ENCODE peak calls at places on chromosomes 12 and 14, in seven cellular contexts. C is mesothelial cell of epicardium; G is AG08396; L is activated T-helper 1 cell treated with anti-CD3 and anti-CD28 coated beads, Interleukin-2, amount 50 U/mL, for 16 hours; J is NCI-H1092 treated with DMSO at 0.1 percent for 48 hours; X is foreskin melanocyte; F is stimulated activated CD8-positive, alpha-beta memory T cell treated with anti-CD3 and anti-CD28 coated beads, Interleukin-4, amount 100 ng/mL, for 1 hour. S is an unnamed sample.

GRCh38 chr12:96919510-96920210 is 12.6 kb downstream of the NEDD1 start:
- DNase-seq in J (no peak), G (no peak), F (no peak), C (no peak), L (no peak), X (no peak), S (no peak)

GRCh38 chr12:31325524-31325875 is 450 bp downstream of the SINHCAF start:
- DNase-seq in F (no peak), J (peak), G (no peak), C (no peak), X (no peak), L (peak), S (no peak)

GRCh38 chr14:68391292-68392014 is 401.4 kb downstream of the ZFP36L1 start:
- DNase-seq in J (no peak), L (no peak), F (no peak), C (no peak), X (no peak), G (peak), S (no peak)

GRCh38 chr12:43100231-43100630 is 451.8 kb downstream of the ADAMTS20 start:
- DNase-seq in J (no peak), G (no peak), C (no peak), F (no peak), X (no peak), L (no peak), S (no peak)

GRCh38 chr12:53078425-53079225 is 565 bp downstream of the SPRYD3 start:
- DNase-seq in J (no peak), L (no peak), F (no peak), C (no peak), X (no peak), G (peak), S (no peak)

GRCh38 chr12:25320123-25321006 is 69.6 kb upstream of the KRAS start:
- DNase-seq in C (no peak), G (no peak), X (no peak), J (no peak), L (no peak), F (no peak), S (no peak)

GRCh38 chr12:125263385-125263784 is 198.2 kb downstream of the AACS start:
- DNase-seq in G (no peak), L (no peak), C (no peak), F (no peak), J (no peak), X (no peak), S (no peak)

GRCh38 chr14:23561873-23562821 is 5.4 kb downstream of the AP1G2 start:
- DNase-seq in F (no peak), L (no peak), J (no peak), G (no peak), C (no peak), X (no peak), S (no peak)

GRCh38 chr14:53409974-53410373 is 256.9 kb upstream of the DDHD1 start:
- DNase-seq in L (no peak), F (no peak), J (no peak), G (peak), C (no peak), X (no peak), S (no peak)

GRCh38 chr12:59041241-59042121 is 121.2 kb upstream of the LRIG3 start:
- DNase-seq in J (no peak), X (peak), G (peak), C (no peak), F (no peak), L (no peak), S (no peak)

GRCh38 chr12:28127455-28127854 is 62.8 kb upstream of the CCDC91 start:
- DNase-seq in F (no peak), J (no peak), X (no peak), G (no peak), C (no peak), L (no peak), S (no peak)

GRCh38 chr14:66231823-66232222 is 254.3 kb upstream of the CCDC196 start:
- DNase-seq in X (no peak), F (no peak), J (peak), C (no peak), G (no peak), L (no peak), S (no peak)

GRCh38 chr14:94026173-94026885 is at the start of gene OTUB2:
- DNase-seq in L (peak), C (peak), X (peak), G (peak), F (peak), J (peak), S (peak)

S was measured in NCI-H1930.